ENCODE peak calls at places on chromosome 19, in nine cellular contexts. G is body of pancreas; V is cardiac muscle cell; H is H9; E is tibial nerve; W is AG04450; T is HCT116; U is effector memory CD4-positive, alpha-beta T cell; M is CD4-positive, alpha-beta memory T cell. R is an unnamed sample.

GRCh38 chr19:53422551-53422950 is 9.2 kb upstream of the ZNF761 start:
- DNase-seq in M (no peak), G (no peak), H (no peak), E (no peak), U (no peak), T (no peak), V (no peak), W (no peak), R (no peak)

GRCh38 chr19:11745871-11746270 is 7.1 kb upstream of the ZNF823 start:
- DNase-seq in T (no peak), G (no peak), W (no peak), V (no peak), H (no peak), U (no peak), M (no peak), E (no peak), R (no peak)

GRCh38 chr19:39544201-39544903 is 4.4 kb upstream of the EID2 start:
- DNase-seq in W (no peak), E (no peak), H (no peak), T (no peak), V (no peak), M (no peak), U (no peak), G (no peak), R (no peak)

GRCh38 chr19:7257148-7258041 is 36.8 kb downstream of the INSR start:
- DNase-seq in U (no peak), G (peak; percentile 88), H (no peak), E (no peak), M (no peak), T (peak; percentile 72), V (no peak), W (no peak), R (no peak)

GRCh38 chr19:6223461-6224307 is 56.1 kb downstream of the MLLT1 start:
- DNase-seq in M (no peak), H (no peak), V (no peak), W (no peak), E (no peak), U (no peak), T (no peak), G (peak; percentile 74), R (peak; percentile 77)

GRCh38 chr19:58581227-58582141 is 8.3 kb upstream of the MZF1 start:
- DNase-seq in U (peak; percentile 82), V (peak; percentile 94), M (peak; percentile 89), T (peak; percentile 76), H (peak; percentile 96), E (peak; percentile 89), G (peak; percentile 80), W (peak; percentile 74), R (peak; percentile 92)

GRCh38 chr19:8361921-8362793 is 1.8 kb upstream of the ANGPTL4 start:
- DNase-seq in H (no peak), G (peak; percentile 100), W (peak; percentile 94), E (peak; percentile 92), M (no peak), T (peak; percentile 95), V (peak; percentile 89), U (no peak), R (peak; percentile 98)

GRCh38 chr19:15640904-15641597 is 354 bp downstream of the CYP4F3 start:
- DNase-seq in V (no peak), T (no peak), W (no peak), H (no peak), U (no peak), G (no peak), M (no peak), E (no peak), R (no peak)

GRCh38 chr19:2050349-2050990 is 574 bp downstream of the MKNK2 start:
- DNase-seq in W (no peak), V (no peak), T (no peak), U (no peak), E (no peak), G (no peak), M (no peak), H (no peak), R (peak; percentile 93)

GRCh38 chr19:18542936-18543813 is at the start of gene FKBP8:
- DNase-seq in E (peak; percentile 91), M (peak; percentile 91), G (peak; percentile 96), V (peak; percentile 96), T (peak; percentile 65), H (peak; percentile 93), W (peak; percentile 57), U (peak; percentile 87), R (peak; percentile 100)

GRCh38 chr19:50467566-50467965 is 8.7 kb upstream of the EMC10 start:
- DNase-seq in H (no peak), G (no peak), T (no peak), U (no peak), W (no peak), V (no peak), M (no peak), E (no peak), R (no peak)
- H3K27ac ChIP-seq in H (no peak overlapping the region), G (no peak overlapping the region), T (no peak overlapping the region), U (no peak overlapping the region), W (no peak overlapping the region), V (no peak overlapping the region), M (no peak overlapping the region), E (no peak overlapping the region), R (no peak overlapping the region)

DNA sequence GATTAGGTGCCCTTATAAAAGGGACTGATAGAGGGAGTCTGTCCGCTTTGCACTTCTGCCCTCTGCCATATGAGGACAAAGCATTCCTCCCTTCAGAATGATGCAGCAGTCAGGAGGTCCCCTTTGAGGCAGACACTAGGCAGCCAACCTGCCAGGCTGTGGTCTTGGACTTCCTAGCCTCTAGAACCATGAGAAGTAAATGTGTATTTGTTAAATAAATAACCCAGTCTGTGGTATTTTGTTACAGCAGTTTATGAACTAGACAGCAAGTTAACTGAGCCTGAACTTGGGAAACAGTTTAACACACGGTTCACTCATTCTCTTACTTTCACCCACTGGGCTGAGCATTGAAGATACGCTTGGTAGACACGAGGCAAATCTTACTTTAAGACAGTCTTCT is 313.2 kb downstream of the UQCRFS1 start:
- DNase-seq in H (no peak), M (no peak), G (no peak), V (no peak), W (no peak), E (no peak), U (no peak), T (no peak), R (no peak)
- H3K9me3 ChIP-seq in H (no peaks in the 10 kb centered on the region), M (no peaks in the 10 kb centered on the region), G (no peaks in the 10 kb centered on the region), V (no peaks in the 10 kb centered on the region), W (peaks cover 42% of the 10 kb centered on the region), E (no peaks in the 10 kb centered on the region), U (no peaks in the 10 kb centered on the region), T (no peaks in the 10 kb centered on the region), R (peaks cover 2% of the 10 kb centered on the region)

DNA sequence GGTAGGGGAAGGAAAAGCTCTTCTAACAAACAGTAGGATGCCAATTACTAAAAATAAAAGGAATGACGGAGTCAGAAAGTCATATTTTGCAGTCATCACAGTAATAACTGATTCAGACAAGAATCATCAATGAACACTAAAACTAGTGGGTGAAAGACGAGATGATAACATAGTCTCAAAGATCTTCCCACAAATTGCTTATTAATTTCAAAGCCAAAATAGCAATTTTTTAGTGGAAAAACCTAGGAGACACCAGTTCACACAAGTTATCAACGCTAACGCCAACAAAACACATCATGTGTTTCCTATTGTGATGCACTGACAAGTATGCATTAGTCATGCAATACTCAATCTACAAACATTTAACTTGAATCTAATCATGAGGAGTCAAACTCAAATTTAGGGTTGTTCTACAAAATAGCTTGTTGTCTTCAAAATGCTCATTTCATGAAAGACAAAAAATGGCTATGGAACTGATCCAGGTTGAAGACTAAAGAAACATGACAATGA is 18.6 kb downstream of the ZNF233 start:
- DNase-seq in G (no peak), V (no peak), H (no peak), M (no peak), U (no peak), T (no peak), W (no peak), E (no peak), R (peak; percentile 46)
- H3K27ac ChIP-seq in G (no peak overlapping the region), V (no peak overlapping the region), H (no peak overlapping the region), M (no peak overlapping the region), U (no peak overlapping the region), T (no peak overlapping the region), W (no peak overlapping the region), E (no peak overlapping the region), R (peak overlapping the region; percentile 39)

DNA sequence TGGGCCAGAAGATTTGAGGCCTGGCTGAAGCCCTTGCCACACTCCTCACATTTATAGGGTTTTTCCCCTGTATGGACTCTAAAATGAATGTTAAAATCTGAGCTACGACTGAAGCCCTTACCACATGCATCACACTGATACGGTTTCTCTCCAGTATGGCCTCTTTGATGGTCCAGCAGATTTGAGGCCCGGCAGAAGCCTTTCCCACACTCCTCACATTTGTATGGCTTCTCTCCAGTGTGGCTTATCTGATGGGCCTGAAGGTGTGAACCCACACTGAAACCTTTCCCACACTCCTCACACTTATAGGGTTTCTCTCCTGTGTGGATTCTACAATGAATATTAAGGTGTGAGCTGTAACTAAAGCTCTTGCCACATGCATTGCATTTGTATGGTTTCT is 21.0 kb downstream of the ZNF45 start:
- DNase-seq in G (no peak), U (no peak), H (no peak), E (no peak), W (no peak), T (no peak), M (no peak), V (no peak), R (no peak)
- H3K9me3 ChIP-seq in G (peaks cover 68% of the 10 kb centered on the region), U (peaks cover 80% of the 10 kb centered on the region), H (peaks cover 64% of the 10 kb centered on the region), E (peaks cover 25% of the 10 kb centered on the region), W (peaks cover 27% of the 10 kb centered on the region), T (peaks cover 30% of the 10 kb centered on the region), M (peaks cover 69% of the 10 kb centered on the region), V (peaks cover 8% of the 10 kb centered on the region), R (peaks cover 36% of the 10 kb centered on the region)

GRCh38 chr19:5106971-5107370 is 138.1 kb downstream of the KDM4B start:
- DNase-seq in T (no peak), W (no peak), H (no peak), U (no peak), G (no peak), M (no peak), V (no peak), E (no peak), R (no peak)
- H3K27ac ChIP-seq in T (no peak overlapping the region), W (no peak overlapping the region), H (no peak overlapping the region), U (no peak overlapping the region), G (no peak overlapping the region), M (no peak overlapping the region), V (peak overlapping the region; percentile 79), E (no peak overlapping the region), R (no peak overlapping the region)

GRCh38 chr19:46220038-46220615 is 9.4 kb upstream of the IGFL1 start:
- DNase-seq in V (no peak), M (no peak), H (no peak), E (no peak), U (no peak), T (no peak), W (no peak), G (no peak), R (no peak)
- H3K9me3 ChIP-seq in V (no peaks in the 10 kb centered on the region), M (no peaks in the 10 kb centered on the region), H (no peaks in the 10 kb centered on the region), E (no peaks in the 10 kb centered on the region), U (no peaks in the 10 kb centered on the region), T (no peaks in the 10 kb centered on the region), W (no peaks in the 10 kb centered on the region), G (no peaks in the 10 kb centered on the region), R (no peaks in the 10 kb centered on the region)

GRCh38 chr19:13091400-13092161 is 11.1 kb downstream of the LYL1 start:
- DNase-seq in V (no peak), W (no peak), M (no peak), G (no peak), U (no peak), E (peak; percentile 61), T (no peak), H (peak; percentile 59), R (peak; percentile 99)
- H3K27ac ChIP-seq in V (no peak overlapping the region), W (peak overlapping the region; percentile 47), M (no peak overlapping the region), G (peak overlapping the region; percentile 12), U (no peak overlapping the region), E (peak overlapping the region; percentile 77), T (no peak overlapping the region), H (no peak overlapping the region), R (peak overlapping the region; percentile 72)